ENCODE peak calls at places on chromosome 13, in six cellular contexts. J is H9, Y is trophoblast cell, S is mesendoderm, X is IMR-90, R is mesenchymal stem cell. I is an unnamed sample. For H3K27me3, the result is how much of the 10 kb centered on the place peaks cover.

GRCh38 chr13:41596190-41596589 is 138.8 kb downstream of the RGCC start:
- DNase-seq in J (no peak), X (peak), S (no peak), R (peak), Y (no peak), I (no peak)

GRCh38 chr13:21014666-21015170 is 46.7 kb downstream of the LATS2 start:
- DNase-seq in J (no peak), R (peak), S (no peak), Y (no peak), X (peak), I (no peak)

GRCh38 chr13:80083516-80084085 is 257.3 kb downstream of the SPRY2 start:
- DNase-seq in J (no peak), S (no peak), Y (no peak), R (peak), X (peak), I (no peak)

GRCh38 chr13:75870397-75870801 is 234.3 kb downstream of the LMO7 start:
- DNase-seq in Y (peak), X (peak), J (no peak), R (peak), S (no peak), I (peak)

GRCh38 chr13:98406475-98406874 is 170.4 kb downstream of the STK24 start:
- DNase-seq in X (no peak), S (no peak), Y (no peak), J (no peak), R (no peak), I (no peak)

GRCh38 chr13:66347718-66348117 is 882.4 kb downstream of the PCDH9 start:
- DNase-seq in J (no peak), Y (no peak), X (peak), R (no peak), S (no peak), I (no peak)

GRCh38 chr13:64546371-64546770 is 2683.8 kb downstream of the PCDH9 start:
- DNase-seq in Y (no peak), X (no peak), S (no peak), J (no peak), R (no peak), I (no peak)

GRCh38 chr13:28140433-28141125 is 2.2 kb downstream of the PAN3 start:
- DNase-seq in J (no peak), S (peak), R (peak), Y (peak), X (peak), I (no peak)

GRCh38 chr13:72462726-72463125 is 264.7 kb downstream of the MZT1 start:
- DNase-seq in J (no peak), S (no peak), X (no peak), Y (no peak), R (no peak), I (no peak)

GRCh38 chr13:48804836-48805601 is 151.3 kb downstream of the CYSLTR2 start:
- DNase-seq in R (peak), J (no peak), S (no peak), Y (no peak), X (no peak), I (no peak)

GRCh38 chr13:62060570-62060969 is 644.9 kb upstream of the PCDH20 start:
- DNase-seq in X (no peak), J (no peak), S (no peak), Y (no peak), R (no peak), I (no peak)

GRCh38 chr13:35471466-35472307 is 4.8 kb downstream of the MAB21L1 start:
- DNase-seq in Y (no peak), S (peak), R (peak), J (no peak), X (no peak), I (peak)

GRCh38 chr13:49995535-49996165 is 1.2 kb upstream of the TRIM13 start:
- DNase-seq in R (peak), J (no peak), Y (peak), X (no peak), S (peak), I (no peak)

GRCh38 chr13:20822406-20822805 is 48.6 kb upstream of the EEF1AKMT1 start:
- DNase-seq in S (no peak), X (no peak), J (no peak), Y (peak), R (no peak), I (no peak)

GRCh38 chr13:91203430-91203829 is 144.1 kb upstream of the MIR17HG start:
- DNase-seq in X (no peak), J (no peak), Y (peak), R (no peak), S (peak), I (no peak)

GRCh38 chr13:98761979-98762616 is 9.6 kb upstream of the SLC15A1 start:
- DNase-seq in R (no peak), Y (no peak), X (no peak), S (no peak), J (no peak), I (no peak)

GRCh38 chr13:32423592-32423991 is 4.3 kb downstream of the N4BP2L1 start:
- DNase-seq in S (no peak), R (no peak), Y (no peak), X (no peak), J (no peak), I (no peak)

GRCh38 chr13:42973581-42973980 is 18.5 kb downstream of the EPSTI1 start:
- DNase-seq in X (no peak), Y (peak), S (peak), R (no peak), J (no peak), I (no peak)

GRCh38 chr13:80668452-80668851 is 327.5 kb upstream of the SPRY2 start:
- DNase-seq in R (no peak), J (no peak), Y (no peak), S (no peak), X (no peak), I (no peak)

GRCh38 chr13:76717092-76717491 is 169.1 kb downstream of the KCTD12 start:
- DNase-seq in X (peak), Y (peak), S (no peak), J (no peak), R (peak), I (no peak)

GRCh38 chr13:32174366-32174765 is 140.8 kb downstream of the ZAR1L start:
- DNase-seq in J (no peak), R (no peak), S (no peak), Y (no peak), X (no peak), I (no peak)

GRCh38 chr13:73671011-73671410 is 463.2 kb downstream of the KLF12 start:
- DNase-seq in R (no peak), Y (no peak), S (no peak), J (no peak), X (no peak), I (no peak)

GRCh38 chr13:112967666-112968379 is 1.2 kb upstream of the MCF2L start:
- DNase-seq in J (no peak), R (no peak), Y (peak), X (no peak), S (no peak), I (peak)

GRCh38 chr13:73767191-73767741 is 366.9 kb downstream of the KLF12 start:
- DNase-seq in R (peak), S (peak), J (peak), Y (no peak), X (peak), I (peak)

GRCh38 chr13:88248393-88248792 is 577.2 kb downstream of the SLITRK5 start:
- DNase-seq in Y (no peak), S (peak), X (no peak), J (no peak), R (no peak), I (peak)

GRCh38 chr13:92830821-92831220 is 395.8 kb upstream of the GPC6 start:
- DNase-seq in R (no peak), Y (no peak), J (no peak), X (no peak), S (no peak), I (no peak)

GRCh38 chr13:101624210-101624922 is 171.9 kb downstream of the ITGBL1 start:
- DNase-seq in Y (no peak), S (peak), R (peak), J (peak), X (peak), I (no peak)

GRCh38 chr13:103291693-103292572 is 225.7 kb upstream of the SLC10A2 start:
- DNase-seq in J (no peak), X (no peak), R (no peak), S (peak), Y (no peak), I (peak)

GRCh38 chr13:101265934-101266333 is 150.4 kb downstream of the NALCN start:
- DNase-seq in J (no peak), R (no peak), X (no peak), S (no peak), Y (no peak), I (no peak)

GRCh38 chr13:112997188-112998135 is 28.4 kb downstream of the MCF2L start:
- DNase-seq in R (no peak), Y (no peak), J (no peak), X (no peak), S (no peak), I (no peak)

GRCh38 chr13:74576504-74576903 is 442.3 kb upstream of the KLF12 start:
- DNase-seq in S (peak), R (no peak), Y (no peak), J (no peak), X (no peak), I (no peak)

GRCh38 chr13:83340170-83340569 is 542.1 kb downstream of the SLITRK1 start:
- DNase-seq in J (no peak), Y (no peak), X (no peak), S (no peak), R (no peak), I (no peak)
- H3K27me3 ChIP-seq in J (under half), Y (under half), X (under half), S (under half), R (under half), I (under half)

GRCh38 chr13:95226476-95226875 is 74.8 kb downstream of the ABCC4 start:
- DNase-seq in X (no peak), R (no peak), Y (no peak), J (no peak), S (no peak), I (no peak)
- H3K27ac ChIP-seq in X (no peak), R (no peak), Y (no peak), J (no peak), S (no peak), I (no peak)

GRCh38 chr13:26973281-26973680 is 198.3 kb downstream of the USP12 start:
- DNase-seq in X (no peak), J (no peak), S (no peak), R (no peak), Y (no peak), I (no peak)
- H2AK5ac ChIP-seq in X (peak), J (no peak), S (no peak), R (no peak), Y (no peak), I (no peak)

GRCh38 chr13:109897988-109898623 is 111.7 kb upstream of the IRS2 start:
- DNase-seq in R (no peak), J (no peak), X (no peak), Y (no peak), S (no peak), I (no peak)
- H3K27me3 ChIP-seq in R (under half), J (under half), X (under half), Y (under half), S (under half), I (under half)

GRCh38 chr13:111903143-111903542 is 163.8 kb upstream of the SOX1 start:
- DNase-seq in Y (peak), X (no peak), J (peak), S (peak), R (peak), I (no peak)
- H3K27ac ChIP-seq in Y (no peak), X (no peak), J (no peak), S (no peak), R (no peak), I (no peak)